ENCODE peak calls at places on chromosomes 12 and 14, in seven cellular contexts. One of them, this sample, is unnamed.

GRCh38 chr12:114371733-114372132 is 34.2 kb downstream of the TBX5 start:
- DNase-seq in IMR-90: no peak
- DNase-seq in H1: no peak
- DNase-seq in endodermal cell: no peak
- DNase-seq in PC-3: no peak
- DNase-seq in neuronal stem cell: no peak
- DNase-seq in kidney: no peak
- DNase-seq in this sample: no peak

GRCh38 chr14:99430491-99430890 is 50.2 kb downstream of the SETD3 start:
- DNase-seq in IMR-90: no peak
- DNase-seq in H1: peak
- DNase-seq in endodermal cell: peak
- DNase-seq in PC-3: peak
- DNase-seq in neuronal stem cell: no peak
- DNase-seq in kidney: peak
- DNase-seq in this sample: no peak

GRCh38 chr12:12741705-12742104 is 24.5 kb downstream of the CDKN1B start:
- DNase-seq in IMR-90: no peak
- DNase-seq in H1: no peak
- DNase-seq in endodermal cell: no peak
- DNase-seq in PC-3: no peak
- DNase-seq in neuronal stem cell: no peak
- DNase-seq in kidney: no peak
- DNase-seq in this sample: peak

GRCh38 chr14:105182296-105183020 is 1.3 kb upstream of the NUDT14 start:
- DNase-seq in IMR-90: no peak
- DNase-seq in H1: no peak
- DNase-seq in endodermal cell: no peak
- DNase-seq in PC-3: no peak
- DNase-seq in neuronal stem cell: no peak
- DNase-seq in kidney: no peak
- DNase-seq in this sample: no peak

GRCh38 chr14:89294872-89295271 is 122.2 kb downstream of the FOXN3 start:
- DNase-seq in IMR-90: no peak
- DNase-seq in H1: no peak
- DNase-seq in endodermal cell: no peak
- DNase-seq in PC-3: no peak
- DNase-seq in neuronal stem cell: no peak
- DNase-seq in kidney: no peak
- DNase-seq in this sample: no peak

GRCh38 chr14:105204206-105204930 is 23.3 kb upstream of the NUDT14 start:
- DNase-seq in IMR-90: no peak
- DNase-seq in H1: no peak
- DNase-seq in endodermal cell: no peak
- DNase-seq in PC-3: peak
- DNase-seq in neuronal stem cell: no peak
- DNase-seq in kidney: peak
- DNase-seq in this sample: no peak

GRCh38 chr12:123106640-123107359 is 44.1 kb downstream of the PITPNM2 start:
- DNase-seq in IMR-90: no peak
- DNase-seq in H1: no peak
- DNase-seq in endodermal cell: peak
- DNase-seq in PC-3: peak
- DNase-seq in neuronal stem cell: no peak
- DNase-seq in kidney: peak
- DNase-seq in this sample: no peak

GRCh38 chr12:13204428-13204827 is 7.9 kb downstream of the EMP1 start:
- DNase-seq in IMR-90: peak
- DNase-seq in H1: no peak
- DNase-seq in endodermal cell: peak
- DNase-seq in PC-3: no peak
- DNase-seq in neuronal stem cell: no peak
- DNase-seq in kidney: no peak
- DNase-seq in this sample: no peak

GRCh38 chr12:93089805-93090569 is 160.9 kb upstream of the EEA1 start:
- DNase-seq in IMR-90: peak
- DNase-seq in H1: no peak
- DNase-seq in endodermal cell: no peak
- DNase-seq in PC-3: peak
- DNase-seq in neuronal stem cell: no peak
- DNase-seq in kidney: no peak
- DNase-seq in this sample: peak

GRCh38 chr12:58509116-58509885 is 411.0 kb downstream of the LRIG3 start:
- DNase-seq in IMR-90: peak
- DNase-seq in H1: no peak
- DNase-seq in endodermal cell: no peak
- DNase-seq in PC-3: peak
- DNase-seq in neuronal stem cell: no peak
- DNase-seq in kidney: no peak
- DNase-seq in this sample: no peak
- H3K9ac ChIP-seq in IMR-90: no peak
- H3K9ac ChIP-seq in H1: no peak
- H3K9ac ChIP-seq in endodermal cell: no peak
- H3K9ac ChIP-seq in PC-3: peak
- H3K9ac ChIP-seq in neuronal stem cell: no peak
- H3K9ac ChIP-seq in kidney: no peak
- H3K9ac ChIP-seq in this sample: no peak

DNA sequence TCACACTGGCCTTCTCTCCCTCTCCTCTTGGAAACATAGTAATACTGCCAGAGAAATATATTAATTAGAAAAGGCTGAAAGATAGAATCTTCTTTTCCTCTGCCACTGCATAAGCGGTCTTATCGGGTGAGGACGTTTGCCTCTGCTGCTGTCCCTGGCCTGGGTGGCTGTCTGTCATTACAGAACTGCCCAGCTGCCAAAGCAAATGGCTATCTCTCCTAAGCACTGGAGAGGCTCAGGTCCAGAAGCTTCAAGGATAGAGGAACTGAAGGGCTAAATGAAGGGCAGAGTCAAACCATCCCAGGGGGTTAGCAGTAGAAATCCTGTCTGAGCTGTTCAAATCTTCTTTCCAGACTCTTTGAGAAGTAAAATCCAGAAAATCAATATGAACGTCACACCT is 198.6 kb upstream of the CAND1 start:
- DNase-seq in IMR-90: no peak
- DNase-seq in H1: no peak
- DNase-seq in endodermal cell: no peak
- DNase-seq in PC-3: no peak
- DNase-seq in neuronal stem cell: no peak
- DNase-seq in kidney: no peak
- DNase-seq in this sample: no peak
- H3K4me3 ChIP-seq in IMR-90: no peak
- H3K4me3 ChIP-seq in H1: peak
- H3K4me3 ChIP-seq in endodermal cell: peak
- H3K4me3 ChIP-seq in PC-3: peak
- H3K4me3 ChIP-seq in neuronal stem cell: no peak
- H3K4me3 ChIP-seq in kidney: no peak
- H3K4me3 ChIP-seq in this sample: no peak

DNA sequence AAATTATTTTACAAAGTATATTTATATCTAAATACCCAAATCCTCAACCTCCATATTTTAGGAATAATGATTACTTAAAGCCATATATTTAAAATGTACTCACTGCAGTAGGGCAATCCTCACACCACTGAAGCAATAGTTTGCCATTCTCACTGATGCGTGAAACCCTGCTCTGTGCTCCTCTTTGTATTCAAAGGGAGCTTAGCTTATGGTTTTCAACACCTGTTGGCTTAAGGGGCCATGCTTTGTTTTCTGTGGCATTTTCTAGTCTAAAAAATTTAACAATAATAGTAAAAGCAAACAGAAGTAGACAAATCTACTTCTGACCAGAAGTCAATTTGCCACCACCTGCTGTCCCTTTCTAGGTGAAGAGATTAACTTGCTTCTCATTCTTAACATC is 294.6 kb downstream of the FLRT2 start:
- DNase-seq in IMR-90: no peak
- DNase-seq in H1: no peak
- DNase-seq in endodermal cell: no peak
- DNase-seq in PC-3: no peak
- DNase-seq in neuronal stem cell: peak
- DNase-seq in kidney: no peak
- DNase-seq in this sample: no peak
- H3K9ac ChIP-seq in IMR-90: no peak
- H3K9ac ChIP-seq in H1: no peak
- H3K9ac ChIP-seq in endodermal cell: no peak
- H3K9ac ChIP-seq in PC-3: no peak
- H3K9ac ChIP-seq in neuronal stem cell: no peak
- H3K9ac ChIP-seq in kidney: no peak
- H3K9ac ChIP-seq in this sample: no peak

GRCh38 chr12:6546016-6546415 is 9.8 kb downstream of the IFFO1 start:
- DNase-seq in IMR-90: no peak
- DNase-seq in H1: no peak
- DNase-seq in endodermal cell: no peak
- DNase-seq in PC-3: no peak
- DNase-seq in neuronal stem cell: no peak
- DNase-seq in kidney: no peak
- DNase-seq in this sample: no peak

GRCh38 chr12:6549379-6550151 is 6.3 kb downstream of the IFFO1 start:
- DNase-seq in IMR-90: no peak
- DNase-seq in H1: no peak
- DNase-seq in endodermal cell: no peak
- DNase-seq in PC-3: no peak
- DNase-seq in neuronal stem cell: no peak
- DNase-seq in kidney: no peak
- DNase-seq in this sample: no peak

GRCh38 chr12:6547987-6548386 is 7.9 kb downstream of the IFFO1 start:
- DNase-seq in IMR-90: peak
- DNase-seq in H1: no peak
- DNase-seq in endodermal cell: no peak
- DNase-seq in PC-3: peak
- DNase-seq in neuronal stem cell: no peak
- DNase-seq in kidney: no peak
- DNase-seq in this sample: peak

GRCh38 chr12:6548556-6549378 is 7.1 kb downstream of the IFFO1 start:
- DNase-seq in IMR-90: peak
- DNase-seq in H1: no peak
- DNase-seq in endodermal cell: no peak
- DNase-seq in PC-3: peak
- DNase-seq in neuronal stem cell: no peak
- DNase-seq in kidney: peak
- DNase-seq in this sample: peak

GRCh38 chr12:6547566-6547965 is 8.3 kb downstream of the IFFO1 start:
- DNase-seq in IMR-90: no peak
- DNase-seq in H1: no peak
- DNase-seq in endodermal cell: no peak
- DNase-seq in PC-3: no peak
- DNase-seq in neuronal stem cell: no peak
- DNase-seq in kidney: no peak
- DNase-seq in this sample: no peak
- H3K4me3 ChIP-seq in IMR-90: peak
- H3K4me3 ChIP-seq in H1: no peak
- H3K4me3 ChIP-seq in endodermal cell: no peak
- H3K4me3 ChIP-seq in PC-3: no peak
- H3K4me3 ChIP-seq in neuronal stem cell: no peak
- H3K4me3 ChIP-seq in kidney: no peak
- H3K4me3 ChIP-seq in this sample: peak